ENCODE peak calls at places on chromosomes 13 and 19, in nine cellular contexts. One of them, this sample, is unnamed.

GRCh38 chr13:113374511-113375175 is 10.7 kb upstream of the GRTP1 start:
- DNase-seq in uterus: no peak
- DNase-seq in Peyer's patch: no peak
- DNase-seq in prostate gland: no peak
- DNase-seq in ovary: no peak
- DNase-seq in endothelial cell of umbilical vein: no peak
- DNase-seq in sigmoid colon: peak
- DNase-seq in lower leg skin: peak
- DNase-seq in right lobe of liver: no peak
- DNase-seq in this sample: no peak

GRCh38 chr19:41218615-41219507 is at the start of gene AXL:
- DNase-seq in prostate gland: peak
- DNase-seq in right lobe of liver: peak
- DNase-seq in sigmoid colon: peak
- DNase-seq in Peyer's patch: peak
- DNase-seq in endothelial cell of umbilical vein: peak
- DNase-seq in ovary: peak
- DNase-seq in lower leg skin: peak
- DNase-seq in uterus: peak
- DNase-seq in this sample: peak

GRCh38 chr19:3275068-3275582 is 50.7 kb downstream of the CELF5 start:
- DNase-seq in sigmoid colon: no peak
- DNase-seq in endothelial cell of umbilical vein: no peak
- DNase-seq in prostate gland: no peak
- DNase-seq in right lobe of liver: no peak
- DNase-seq in ovary: no peak
- DNase-seq in uterus: no peak
- DNase-seq in Peyer's patch: no peak
- DNase-seq in lower leg skin: no peak
- DNase-seq in this sample: peak

GRCh38 chr19:51549533-51550324 is 18.3 kb upstream of the SIGLEC6 start:
- DNase-seq in ovary: no peak
- DNase-seq in uterus: no peak
- DNase-seq in lower leg skin: peak
- DNase-seq in prostate gland: no peak
- DNase-seq in endothelial cell of umbilical vein: no peak
- DNase-seq in sigmoid colon: no peak
- DNase-seq in Peyer's patch: peak
- DNase-seq in right lobe of liver: no peak
- DNase-seq in this sample: no peak

GRCh38 chr19:30082611-30083010 is 140.6 kb downstream of the URI1 start:
- DNase-seq in endothelial cell of umbilical vein: no peak
- DNase-seq in prostate gland: no peak
- DNase-seq in sigmoid colon: no peak
- DNase-seq in lower leg skin: no peak
- DNase-seq in Peyer's patch: peak
- DNase-seq in ovary: no peak
- DNase-seq in right lobe of liver: no peak
- DNase-seq in uterus: no peak
- DNase-seq in this sample: no peak

GRCh38 chr13:27712421-27712820 is 79.9 kb upstream of the GSX1 start:
- DNase-seq in right lobe of liver: peak
- DNase-seq in prostate gland: peak
- DNase-seq in Peyer's patch: no peak
- DNase-seq in lower leg skin: no peak
- DNase-seq in sigmoid colon: no peak
- DNase-seq in endothelial cell of umbilical vein: no peak
- DNase-seq in uterus: no peak
- DNase-seq in ovary: no peak
- DNase-seq in this sample: peak

GRCh38 chr13:99691552-99691951 is 190.3 kb downstream of the TM9SF2 start:
- DNase-seq in uterus: no peak
- DNase-seq in lower leg skin: no peak
- DNase-seq in endothelial cell of umbilical vein: no peak
- DNase-seq in right lobe of liver: no peak
- DNase-seq in ovary: no peak
- DNase-seq in sigmoid colon: no peak
- DNase-seq in Peyer's patch: no peak
- DNase-seq in prostate gland: no peak
- DNase-seq in this sample: no peak

GRCh38 chr13:113090806-113091205 is 14.8 kb upstream of the F7 start:
- DNase-seq in sigmoid colon: peak
- DNase-seq in prostate gland: no peak
- DNase-seq in right lobe of liver: no peak
- DNase-seq in ovary: no peak
- DNase-seq in uterus: no peak
- DNase-seq in Peyer's patch: no peak
- DNase-seq in lower leg skin: no peak
- DNase-seq in endothelial cell of umbilical vein: no peak
- DNase-seq in this sample: no peak

GRCh38 chr13:42497798-42498197 is 76.2 kb upstream of the TNFSF11 start:
- DNase-seq in prostate gland: no peak
- DNase-seq in uterus: no peak
- DNase-seq in right lobe of liver: no peak
- DNase-seq in sigmoid colon: no peak
- DNase-seq in ovary: no peak
- DNase-seq in lower leg skin: no peak
- DNase-seq in endothelial cell of umbilical vein: peak
- DNase-seq in Peyer's patch: no peak
- DNase-seq in this sample: no peak

GRCh38 chr19:48815870-48816501 is 5.2 kb upstream of the BCAT2 start:
- DNase-seq in uterus: no peak
- DNase-seq in right lobe of liver: no peak
- DNase-seq in ovary: no peak
- DNase-seq in endothelial cell of umbilical vein: no peak
- DNase-seq in lower leg skin: no peak
- DNase-seq in Peyer's patch: no peak
- DNase-seq in prostate gland: peak
- DNase-seq in sigmoid colon: no peak
- DNase-seq in this sample: peak

GRCh38 chr19:35587326-35587725 is 1.4 kb downstream of the PMIS2 start:
- DNase-seq in uterus: no peak
- DNase-seq in prostate gland: no peak
- DNase-seq in ovary: no peak
- DNase-seq in sigmoid colon: no peak
- DNase-seq in right lobe of liver: no peak
- DNase-seq in lower leg skin: no peak
- DNase-seq in endothelial cell of umbilical vein: no peak
- DNase-seq in Peyer's patch: no peak
- DNase-seq in this sample: no peak

GRCh38 chr13:40235160-40235796 is 431.2 kb downstream of the FOXO1 start:
- DNase-seq in Peyer's patch: no peak
- DNase-seq in right lobe of liver: no peak
- DNase-seq in ovary: no peak
- DNase-seq in lower leg skin: no peak
- DNase-seq in sigmoid colon: no peak
- DNase-seq in endothelial cell of umbilical vein: no peak
- DNase-seq in prostate gland: no peak
- DNase-seq in uterus: no peak
- DNase-seq in this sample: no peak

GRCh38 chr13:99380402-99380801 is 73.2 kb upstream of the GPR183 start:
- DNase-seq in endothelial cell of umbilical vein: no peak
- DNase-seq in Peyer's patch: no peak
- DNase-seq in lower leg skin: no peak
- DNase-seq in ovary: no peak
- DNase-seq in prostate gland: no peak
- DNase-seq in uterus: no peak
- DNase-seq in sigmoid colon: no peak
- DNase-seq in right lobe of liver: no peak
- DNase-seq in this sample: no peak

GRCh38 chr13:42412812-42413795 is 141.2 kb downstream of the AKAP11 start:
- DNase-seq in right lobe of liver: no peak
- DNase-seq in prostate gland: no peak
- DNase-seq in sigmoid colon: no peak
- DNase-seq in endothelial cell of umbilical vein: no peak
- DNase-seq in uterus: no peak
- DNase-seq in Peyer's patch: no peak
- DNase-seq in ovary: no peak
- DNase-seq in lower leg skin: no peak
- DNase-seq in this sample: no peak

GRCh38 chr19:43662487-43662886 is 7.5 kb downstream of the PLAUR start:
- DNase-seq in uterus: no peak
- DNase-seq in Peyer's patch: no peak
- DNase-seq in endothelial cell of umbilical vein: no peak
- DNase-seq in prostate gland: no peak
- DNase-seq in lower leg skin: no peak
- DNase-seq in sigmoid colon: no peak
- DNase-seq in right lobe of liver: no peak
- DNase-seq in ovary: no peak
- DNase-seq in this sample: no peak

GRCh38 chr19:34367424-34367957 is 2.5 kb downstream of the GPI start:
- DNase-seq in right lobe of liver: no peak
- DNase-seq in lower leg skin: no peak
- DNase-seq in ovary: no peak
- DNase-seq in Peyer's patch: no peak
- DNase-seq in prostate gland: no peak
- DNase-seq in endothelial cell of umbilical vein: no peak
- DNase-seq in uterus: no peak
- DNase-seq in sigmoid colon: no peak
- DNase-seq in this sample: no peak

GRCh38 chr13:100658363-100658762 is 16.2 kb downstream of the TMTC4 start:
- DNase-seq in sigmoid colon: no peak
- DNase-seq in lower leg skin: no peak
- DNase-seq in Peyer's patch: no peak
- DNase-seq in uterus: no peak
- DNase-seq in prostate gland: no peak
- DNase-seq in right lobe of liver: no peak
- DNase-seq in ovary: no peak
- DNase-seq in endothelial cell of umbilical vein: no peak
- DNase-seq in this sample: no peak

DNA sequence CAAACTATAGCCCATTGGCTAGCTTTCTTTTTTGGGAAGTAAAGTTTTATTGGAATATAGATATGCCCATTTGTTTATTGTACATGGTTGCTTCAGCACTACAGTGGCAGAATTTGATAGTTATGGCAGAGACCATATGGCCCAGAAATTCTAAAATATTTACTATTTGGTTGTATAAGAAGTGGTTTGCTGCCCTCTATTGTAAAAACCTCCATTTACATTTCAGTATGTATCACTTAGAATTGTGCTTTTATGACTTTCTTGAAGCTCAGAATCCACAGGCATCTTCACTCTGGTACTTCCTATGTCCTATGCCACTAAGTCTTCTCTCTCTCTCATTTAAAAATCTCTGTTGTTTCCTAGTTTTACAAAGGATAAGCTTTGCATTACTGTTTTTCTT is 37.7 kb downstream of the DLEU7 start:
- DNase-seq in ovary: no peak
- DNase-seq in uterus: no peak
- DNase-seq in lower leg skin: no peak
- DNase-seq in right lobe of liver: no peak
- DNase-seq in Peyer's patch: no peak
- DNase-seq in prostate gland: no peak
- DNase-seq in endothelial cell of umbilical vein: no peak
- DNase-seq in sigmoid colon: no peak
- DNase-seq in this sample: no peak
- TF ChIP-seq CTCF in ovary: no peak
- TF ChIP-seq CTCF in uterus: no peak
- TF ChIP-seq CTCF in lower leg skin: no peak
- TF ChIP-seq CTCF in right lobe of liver: no peak
- TF ChIP-seq CTCF in Peyer's patch: no peak
- TF ChIP-seq CTCF in prostate gland: no peak
- TF ChIP-seq CTCF in endothelial cell of umbilical vein: no peak
- TF ChIP-seq CTCF in sigmoid colon: no peak
- TF ChIP-seq CTCF in this sample: no peak

GRCh38 chr13:60244381-60244780 is 80.7 kb upstream of the DIAPH3 start:
- DNase-seq in sigmoid colon: no peak
- DNase-seq in ovary: no peak
- DNase-seq in uterus: no peak
- DNase-seq in right lobe of liver: no peak
- DNase-seq in prostate gland: no peak
- DNase-seq in lower leg skin: no peak
- DNase-seq in Peyer's patch: no peak
- DNase-seq in endothelial cell of umbilical vein: no peak
- DNase-seq in this sample: no peak
- H3K4me3 ChIP-seq in sigmoid colon: no peak
- H3K4me3 ChIP-seq in ovary: no peak
- H3K4me3 ChIP-seq in uterus: no peak
- H3K4me3 ChIP-seq in right lobe of liver: no peak
- H3K4me3 ChIP-seq in prostate gland: no peak
- H3K4me3 ChIP-seq in lower leg skin: no peak
- H3K4me3 ChIP-seq in Peyer's patch: no peak
- H3K4me3 ChIP-seq in endothelial cell of umbilical vein: no peak
- H3K4me3 ChIP-seq in this sample: no peak

GRCh38 chr19:19865750-19866598 is at the start of gene ZNF253:
- DNase-seq in endothelial cell of umbilical vein: peak
- DNase-seq in right lobe of liver: peak
- DNase-seq in sigmoid colon: peak
- DNase-seq in lower leg skin: peak
- DNase-seq in ovary: peak
- DNase-seq in uterus: peak
- DNase-seq in Peyer's patch: peak
- DNase-seq in prostate gland: peak
- DNase-seq in this sample: peak
- TF ChIP-seq POLR2A in endothelial cell of umbilical vein: no peak
- TF ChIP-seq POLR2A in right lobe of liver: peak
- TF ChIP-seq POLR2A in sigmoid colon: peak
- TF ChIP-seq POLR2A in lower leg skin: peak
- TF ChIP-seq POLR2A in ovary: peak
- TF ChIP-seq POLR2A in uterus: peak
- TF ChIP-seq POLR2A in Peyer's patch: peak
- TF ChIP-seq POLR2A in prostate gland: peak
- TF ChIP-seq POLR2A in this sample: peak

DNA sequence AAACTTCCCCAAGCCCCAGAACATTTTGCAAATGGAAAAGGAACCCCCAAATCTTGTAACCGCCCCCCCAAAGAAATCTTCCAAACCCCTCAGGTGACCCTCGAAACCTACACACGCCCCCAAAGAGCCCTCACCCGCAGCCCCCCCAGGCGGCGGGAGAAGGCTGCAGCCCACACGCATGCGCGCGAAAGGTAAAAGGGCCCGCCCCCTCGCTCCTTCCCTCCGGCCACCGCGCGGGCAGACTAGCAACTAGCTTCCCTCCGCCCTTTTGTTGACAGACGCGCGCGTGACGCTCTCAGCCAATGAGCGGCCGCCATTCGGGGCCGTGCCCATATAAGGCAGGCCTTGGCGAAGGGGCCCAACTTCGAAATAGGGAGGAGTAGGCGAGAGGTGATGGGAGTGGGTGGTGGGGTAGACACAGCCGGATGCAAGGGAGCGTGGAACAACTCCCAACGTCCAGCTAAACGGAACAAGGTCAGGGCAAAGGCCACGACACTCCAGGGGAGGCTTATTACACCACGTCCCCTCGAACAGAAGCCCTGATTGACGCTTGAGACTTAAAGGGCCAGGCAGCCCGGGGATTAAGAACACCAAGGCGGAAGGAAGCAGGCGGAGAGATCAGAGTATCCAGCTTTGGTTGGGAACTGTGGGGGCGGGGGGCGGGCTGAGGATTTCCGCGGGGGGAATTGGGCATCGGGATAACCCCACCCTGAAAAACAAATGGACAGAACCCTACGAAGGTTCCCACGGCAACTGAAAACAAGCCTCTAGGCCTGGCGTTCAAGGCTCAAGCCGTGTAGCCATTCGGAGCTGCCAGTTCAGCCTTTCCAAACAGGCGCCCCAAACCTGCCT is 13.3 kb downstream of the FBXO46 start:
- DNase-seq in Peyer's patch: peak
- DNase-seq in sigmoid colon: peak
- DNase-seq in ovary: peak
- DNase-seq in uterus: peak
- DNase-seq in lower leg skin: peak
- DNase-seq in right lobe of liver: peak
- DNase-seq in prostate gland: peak
- DNase-seq in endothelial cell of umbilical vein: peak
- DNase-seq in this sample: peak
- TF ChIP-seq CTCF in Peyer's patch: peak
- TF ChIP-seq CTCF in sigmoid colon: no peak
- TF ChIP-seq CTCF in ovary: no peak
- TF ChIP-seq CTCF in uterus: peak
- TF ChIP-seq CTCF in lower leg skin: no peak
- TF ChIP-seq CTCF in right lobe of liver: peak
- TF ChIP-seq CTCF in prostate gland: peak
- TF ChIP-seq CTCF in endothelial cell of umbilical vein: no peak
- TF ChIP-seq CTCF in this sample: peak

GRCh38 chr13:46373623-46374022 is 13.4 kb downstream of the RUBCNL start:
- DNase-seq in lower leg skin: no peak
- DNase-seq in right lobe of liver: no peak
- DNase-seq in endothelial cell of umbilical vein: no peak
- DNase-seq in Peyer's patch: no peak
- DNase-seq in ovary: no peak
- DNase-seq in uterus: no peak
- DNase-seq in sigmoid colon: no peak
- DNase-seq in prostate gland: no peak
- DNase-seq in this sample: no peak
- H3K4me3 ChIP-seq in lower leg skin: no peak
- H3K4me3 ChIP-seq in right lobe of liver: no peak
- H3K4me3 ChIP-seq in endothelial cell of umbilical vein: no peak
- H3K4me3 ChIP-seq in Peyer's patch: no peak
- H3K4me3 ChIP-seq in ovary: no peak
- H3K4me3 ChIP-seq in uterus: no peak
- H3K4me3 ChIP-seq in sigmoid colon: no peak
- H3K4me3 ChIP-seq in prostate gland: no peak
- H3K4me3 ChIP-seq in this sample: no peak